ENCODE peak calls at places on chromosomes 1 and 21, in four cellular contexts. One of them, this sample, is unnamed.

GRCh38 chr1:188846468-188846867 is 1631.2 kb downstream of the BRINP3 start:
- DNase-seq in OCI-LY7: no peak
- DNase-seq in brain microvascular endothelial cell: no peak
- DNase-seq in left lung: no peak
- DNase-seq in this sample: no peak

GRCh38 chr1:25875856-25876692 is 566 bp upstream of the PAQR7 start:
- DNase-seq in brain microvascular endothelial cell: no peak
- DNase-seq in left lung: peak
- DNase-seq in OCI-LY7: no peak
- DNase-seq in this sample: no peak

GRCh38 chr1:222288056-222288455 is 259.8 kb downstream of the HHIPL2 start:
- DNase-seq in left lung: no peak
- DNase-seq in OCI-LY7: no peak
- DNase-seq in brain microvascular endothelial cell: no peak
- DNase-seq in this sample: no peak

GRCh38 chr1:216183427-216183826 is 239.8 kb downstream of the USH2A start:
- DNase-seq in left lung: no peak
- DNase-seq in brain microvascular endothelial cell: no peak
- DNase-seq in OCI-LY7: no peak
- DNase-seq in this sample: no peak

GRCh38 chr1:234608720-234609527 is 1.1 kb downstream of the IRF2BP2 start:
- DNase-seq in left lung: peak
- DNase-seq in brain microvascular endothelial cell: peak
- DNase-seq in OCI-LY7: peak
- DNase-seq in this sample: peak

GRCh38 chr1:19096036-19096833 is 113.8 kb downstream of the UBR4 start:
- DNase-seq in left lung: no peak
- DNase-seq in OCI-LY7: no peak
- DNase-seq in brain microvascular endothelial cell: no peak
- DNase-seq in this sample: no peak

GRCh38 chr1:87560961-87561360 is 232.3 kb downstream of the LMO4 start:
- DNase-seq in OCI-LY7: no peak
- DNase-seq in brain microvascular endothelial cell: peak
- DNase-seq in left lung: no peak
- DNase-seq in this sample: no peak

GRCh38 chr1:38370716-38371504 is 324.3 kb upstream of the POU3F1 start:
- DNase-seq in OCI-LY7: no peak
- DNase-seq in brain microvascular endothelial cell: no peak
- DNase-seq in left lung: no peak
- DNase-seq in this sample: no peak

GRCh38 chr1:229717774-229718173 is 91.7 kb downstream of the URB2 start:
- DNase-seq in left lung: no peak
- DNase-seq in brain microvascular endothelial cell: no peak
- DNase-seq in OCI-LY7: no peak
- DNase-seq in this sample: no peak

GRCh38 chr1:229716064-229716463 is 90.0 kb downstream of the URB2 start:
- DNase-seq in brain microvascular endothelial cell: peak
- DNase-seq in OCI-LY7: no peak
- DNase-seq in left lung: no peak
- DNase-seq in this sample: no peak

GRCh38 chr1:229716692-229717091 is 90.6 kb downstream of the URB2 start:
- DNase-seq in brain microvascular endothelial cell: no peak
- DNase-seq in left lung: no peak
- DNase-seq in OCI-LY7: no peak
- DNase-seq in this sample: no peak

GRCh38 chr1:229714306-229714705 is 88.3 kb downstream of the URB2 start:
- DNase-seq in brain microvascular endothelial cell: no peak
- DNase-seq in left lung: no peak
- DNase-seq in OCI-LY7: no peak
- DNase-seq in this sample: no peak

DNA sequence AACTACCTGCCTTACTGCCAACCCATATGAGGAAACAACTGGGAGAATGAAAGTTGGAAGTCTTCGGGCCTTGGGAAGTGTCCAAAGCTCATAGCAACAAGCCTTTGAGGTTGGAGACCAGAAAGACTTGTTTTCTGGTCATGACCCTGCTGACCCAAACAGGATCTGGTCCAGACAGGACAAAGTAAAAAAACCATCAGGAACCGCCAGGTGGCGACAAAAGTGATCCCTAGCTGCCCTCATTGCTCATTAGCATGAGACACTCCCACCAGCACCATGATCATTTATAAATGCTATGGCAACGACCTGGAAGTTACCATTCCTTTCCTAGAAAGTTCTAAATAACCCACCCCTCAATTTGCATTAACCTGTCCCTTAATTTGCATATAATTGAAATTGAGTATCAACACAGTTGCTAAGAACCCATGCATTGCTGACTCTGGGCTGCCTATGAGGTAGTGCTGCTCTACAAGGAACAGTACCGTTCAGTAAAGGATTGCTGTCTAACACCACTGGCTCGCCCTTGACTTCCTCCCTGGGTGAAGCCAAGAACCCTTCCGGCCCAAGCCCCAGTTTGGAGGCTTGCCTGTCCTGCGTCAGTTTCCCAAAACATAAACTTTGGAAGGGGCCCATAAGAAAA is 89.0 kb downstream of the URB2 start:
- DNase-seq in brain microvascular endothelial cell: no peak
- DNase-seq in OCI-LY7: peak
- DNase-seq in left lung: no peak
- DNase-seq in this sample: peak
- TF ChIP-seq CTCF in brain microvascular endothelial cell: peak
- TF ChIP-seq CTCF in OCI-LY7: peak
- TF ChIP-seq CTCF in left lung: no peak
- TF ChIP-seq CTCF in this sample: peak

GRCh38 chr1:150979723-150980056 is 2.4 kb upstream of the ANXA9 start:
- DNase-seq in left lung: no peak
- DNase-seq in OCI-LY7: no peak
- DNase-seq in brain microvascular endothelial cell: no peak
- DNase-seq in this sample: no peak
- TF ChIP-seq CTCF in left lung: peak
- TF ChIP-seq CTCF in OCI-LY7: no peak
- TF ChIP-seq CTCF in brain microvascular endothelial cell: no peak
- TF ChIP-seq CTCF in this sample: no peak

GRCh38 chr1:204206121-204206520 is 7.7 kb downstream of the GOLT1A start:
- DNase-seq in OCI-LY7: no peak
- DNase-seq in left lung: no peak
- DNase-seq in brain microvascular endothelial cell: no peak
- DNase-seq in this sample: no peak
- TF ChIP-seq CTCF in OCI-LY7: no peak
- TF ChIP-seq CTCF in left lung: no peak
- TF ChIP-seq CTCF in brain microvascular endothelial cell: peak
- TF ChIP-seq CTCF in this sample: no peak

DNA sequence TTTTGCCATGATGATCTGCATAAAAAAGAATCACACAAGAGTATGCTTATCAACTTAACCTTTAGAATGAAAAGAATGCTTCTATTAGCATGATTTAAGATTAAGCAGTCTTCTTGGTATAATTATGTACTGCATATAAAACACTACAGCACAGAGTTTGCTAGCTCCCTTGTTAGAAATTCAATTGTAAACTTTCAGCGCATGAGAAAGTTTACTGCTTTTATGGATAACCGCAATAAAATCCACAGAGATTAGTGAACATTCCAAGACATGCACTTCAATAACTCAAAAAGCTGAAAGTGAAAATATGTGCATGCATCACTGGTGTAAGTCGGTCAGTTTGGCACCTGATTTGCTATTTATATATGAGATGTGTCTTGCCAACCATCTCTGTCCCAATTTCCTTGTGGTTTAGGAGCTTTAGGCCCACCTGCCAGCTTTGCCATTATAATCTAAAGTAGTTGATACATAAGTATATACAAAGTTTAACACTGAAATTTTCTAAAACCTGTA is 16.9 kb downstream of the CCT8 start:
- DNase-seq in OCI-LY7: no peak
- DNase-seq in left lung: no peak
- DNase-seq in brain microvascular endothelial cell: no peak
- DNase-seq in this sample: no peak
- TF ChIP-seq CTCF in OCI-LY7: no peak
- TF ChIP-seq CTCF in left lung: no peak
- TF ChIP-seq CTCF in brain microvascular endothelial cell: no peak
- TF ChIP-seq CTCF in this sample: no peak

GRCh38 chr1:206800411-206800810 is 28.1 kb upstream of the IL10 start:
- DNase-seq in OCI-LY7: no peak
- DNase-seq in brain microvascular endothelial cell: no peak
- DNase-seq in left lung: no peak
- DNase-seq in this sample: no peak

GRCh38 chr1:206796984-206797402 is 24.7 kb upstream of the IL10 start:
- DNase-seq in left lung: no peak
- DNase-seq in brain microvascular endothelial cell: no peak
- DNase-seq in OCI-LY7: no peak
- DNase-seq in this sample: no peak

GRCh38 chr1:206797534-206798383 is 25.5 kb upstream of the IL10 start:
- DNase-seq in OCI-LY7: peak
- DNase-seq in brain microvascular endothelial cell: no peak
- DNase-seq in left lung: no peak
- DNase-seq in this sample: no peak

GRCh38 chr1:206799311-206799710 is 27.0 kb upstream of the IL10 start:
- DNase-seq in OCI-LY7: no peak
- DNase-seq in left lung: no peak
- DNase-seq in brain microvascular endothelial cell: no peak
- DNase-seq in this sample: no peak

DNA sequence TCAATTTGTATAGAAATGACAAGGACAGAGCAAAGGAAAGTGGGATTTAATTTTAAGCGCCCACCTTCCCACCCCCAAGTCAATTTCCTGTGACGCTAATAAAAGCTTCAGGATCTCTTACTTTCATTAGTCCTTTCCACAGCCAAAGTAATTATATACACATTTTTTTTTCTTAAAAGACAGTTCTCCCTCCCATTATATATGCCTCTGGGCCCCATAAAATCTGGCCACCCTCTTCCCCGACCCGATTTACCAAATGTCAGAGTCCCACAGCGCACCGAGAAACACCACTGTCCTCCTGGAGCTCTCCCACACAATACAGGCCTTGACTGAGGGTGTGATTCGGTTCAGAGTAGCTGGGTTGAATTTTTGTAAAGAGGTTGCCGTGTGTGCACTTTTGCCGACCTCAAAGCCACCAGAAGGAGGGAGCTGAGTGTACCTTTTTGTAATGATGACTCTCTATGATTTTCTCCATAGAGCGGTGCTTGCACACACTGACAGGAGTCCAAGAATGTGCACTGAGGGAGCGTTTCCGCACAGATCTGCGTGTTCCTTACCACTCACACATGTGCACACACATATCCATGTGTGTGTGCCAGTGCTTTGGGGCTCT is 26.2 kb upstream of the IL10 start:
- DNase-seq in left lung: no peak
- DNase-seq in brain microvascular endothelial cell: no peak
- DNase-seq in OCI-LY7: no peak
- DNase-seq in this sample: no peak
- TF ChIP-seq CTCF in left lung: no peak
- TF ChIP-seq CTCF in brain microvascular endothelial cell: no peak
- TF ChIP-seq CTCF in OCI-LY7: peak
- TF ChIP-seq CTCF in this sample: no peak

DNA sequence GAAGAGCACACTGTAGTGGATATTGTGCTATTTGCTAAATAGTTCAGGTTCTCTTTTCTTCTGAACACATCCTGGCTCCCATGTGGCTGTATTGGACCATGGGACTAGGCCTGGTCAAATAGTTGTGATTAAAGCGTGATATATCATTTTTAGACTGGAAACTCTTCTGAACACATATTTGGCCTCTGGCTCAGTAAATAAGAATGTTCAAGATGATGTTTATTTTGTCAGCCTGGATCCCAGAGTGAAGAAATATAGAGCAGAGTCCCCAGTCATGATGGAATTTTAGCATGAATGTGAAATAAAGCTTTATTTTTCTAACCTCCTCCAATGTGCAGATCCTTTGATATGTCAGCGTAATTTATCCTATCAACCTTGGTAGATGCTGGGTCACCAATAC is 542.6 kb downstream of the ADGRL2 start:
- DNase-seq in OCI-LY7: no peak
- DNase-seq in left lung: no peak
- DNase-seq in brain microvascular endothelial cell: peak
- DNase-seq in this sample: no peak
- TF ChIP-seq CTCF in OCI-LY7: no peak
- TF ChIP-seq CTCF in left lung: no peak
- TF ChIP-seq CTCF in brain microvascular endothelial cell: no peak
- TF ChIP-seq CTCF in this sample: no peak

GRCh38 chr1:230743874-230744273 is 3.3 kb upstream of the CAPN9 start:
- DNase-seq in brain microvascular endothelial cell: no peak
- DNase-seq in OCI-LY7: no peak
- DNase-seq in left lung: peak
- DNase-seq in this sample: no peak
- TF ChIP-seq CTCF in brain microvascular endothelial cell: no peak
- TF ChIP-seq CTCF in OCI-LY7: no peak
- TF ChIP-seq CTCF in left lung: no peak
- TF ChIP-seq CTCF in this sample: no peak

This sample was measured in GM13977.